ENCODE peak calls at places on chromosomes 5 and 9, in seven cellular contexts. One of them, this sample, is unnamed.
A peak's percentile ranks its signal among the peaks of the same experiment; 100 is the strongest.

GRCh38 chr9:16755467-16755866 is 115.0 kb downstream of the BNC2 start:
- DNase-seq in H54: no peak
- DNase-seq in lower leg skin: no peak
- DNase-seq in NB4: no peak
- DNase-seq in spleen: no peak
- DNase-seq in A549: no peak
- DNase-seq in GM12891: no peak
- DNase-seq in this sample: no peak

GRCh38 chr9:72480931-72481330 is 40.5 kb upstream of the TMC1 start:
- DNase-seq in H54: no peak
- DNase-seq in lower leg skin: no peak
- DNase-seq in NB4: no peak
- DNase-seq in spleen: no peak
- DNase-seq in A549: peak; percentile 48
- DNase-seq in GM12891: no peak
- DNase-seq in this sample: no peak

GRCh38 chr5:96721351-96721970 is 59.3 kb downstream of the CAST start:
- DNase-seq in H54: no peak
- DNase-seq in lower leg skin: no peak
- DNase-seq in NB4: no peak
- DNase-seq in spleen: no peak
- DNase-seq in A549: no peak
- DNase-seq in GM12891: no peak
- DNase-seq in this sample: no peak

GRCh38 chr5:135832941-135833340 is 1.5 kb upstream of the SLC25A48 start:
- DNase-seq in H54: no peak
- DNase-seq in lower leg skin: no peak
- DNase-seq in NB4: no peak
- DNase-seq in spleen: peak; percentile 54
- DNase-seq in A549: no peak
- DNase-seq in GM12891: no peak
- DNase-seq in this sample: no peak

GRCh38 chr5:129899454-129899853 is 4.8 kb upstream of the CHSY3 start:
- DNase-seq in H54: no peak
- DNase-seq in lower leg skin: no peak
- DNase-seq in NB4: no peak
- DNase-seq in spleen: no peak
- DNase-seq in A549: peak; percentile 19
- DNase-seq in GM12891: no peak
- DNase-seq in this sample: no peak

GRCh38 chr9:73073337-73074175 is 78.1 kb upstream of the ANXA1 start:
- DNase-seq in H54: no peak
- DNase-seq in lower leg skin: no peak
- DNase-seq in NB4: no peak
- DNase-seq in spleen: no peak
- DNase-seq in A549: peak; percentile 91
- DNase-seq in GM12891: no peak
- DNase-seq in this sample: no peak

GRCh38 chr9:87193925-87194380 is 246.6 kb upstream of the GAS1 start:
- DNase-seq in H54: no peak
- DNase-seq in lower leg skin: no peak
- DNase-seq in NB4: no peak
- DNase-seq in spleen: no peak
- DNase-seq in A549: no peak
- DNase-seq in GM12891: no peak
- DNase-seq in this sample: no peak

GRCh38 chr5:14816999-14817761 is 54.4 kb downstream of the ANKH start:
- DNase-seq in H54: peak; percentile 69
- DNase-seq in lower leg skin: peak; percentile 58
- DNase-seq in NB4: no peak
- DNase-seq in spleen: no peak
- DNase-seq in A549: no peak
- DNase-seq in GM12891: no peak
- DNase-seq in this sample: no peak

GRCh38 chr9:69606089-69606488 is 66.1 kb downstream of the APBA1 start:
- DNase-seq in H54: no peak
- DNase-seq in lower leg skin: no peak
- DNase-seq in NB4: no peak
- DNase-seq in spleen: no peak
- DNase-seq in A549: no peak
- DNase-seq in GM12891: no peak
- DNase-seq in this sample: no peak

GRCh38 chr5:145887976-145888574 is 15.3 kb upstream of the GRXCR2 start:
- DNase-seq in H54: peak; percentile 32
- DNase-seq in lower leg skin: no peak
- DNase-seq in NB4: peak; percentile 48
- DNase-seq in spleen: no peak
- DNase-seq in A549: peak; percentile 53
- DNase-seq in GM12891: no peak
- DNase-seq in this sample: no peak

GRCh38 chr5:95590880-95591279 is 29.0 kb upstream of the GPR150 start:
- DNase-seq in H54: no peak
- DNase-seq in lower leg skin: no peak
- DNase-seq in NB4: peak; percentile 62
- DNase-seq in spleen: no peak
- DNase-seq in A549: no peak
- DNase-seq in GM12891: no peak
- DNase-seq in this sample: no peak

GRCh38 chr5:178068293-178068692 is 45.0 kb upstream of the N4BP3 start:
- DNase-seq in H54: no peak
- DNase-seq in lower leg skin: no peak
- DNase-seq in NB4: no peak
- DNase-seq in spleen: peak; percentile 63
- DNase-seq in A549: no peak
- DNase-seq in GM12891: no peak
- DNase-seq in this sample: no peak

GRCh38 chr9:123928471-123929176 is 1.3 kb downstream of the DENND1A start:
- DNase-seq in H54: no peak
- DNase-seq in lower leg skin: no peak
- DNase-seq in NB4: peak; percentile 46
- DNase-seq in spleen: no peak
- DNase-seq in A549: no peak
- DNase-seq in GM12891: no peak
- DNase-seq in this sample: no peak

GRCh38 chr9:123927625-123928308 is 2.2 kb downstream of the DENND1A start:
- DNase-seq in H54: peak; percentile 50
- DNase-seq in lower leg skin: no peak
- DNase-seq in NB4: peak; percentile 84
- DNase-seq in spleen: no peak
- DNase-seq in A549: no peak
- DNase-seq in GM12891: no peak
- DNase-seq in this sample: no peak

GRCh38 chr9:123926986-123927385 is 2.9 kb downstream of the DENND1A start:
- DNase-seq in H54: no peak
- DNase-seq in lower leg skin: no peak
- DNase-seq in NB4: no peak
- DNase-seq in spleen: no peak
- DNase-seq in A549: no peak
- DNase-seq in GM12891: no peak
- DNase-seq in this sample: no peak

GRCh38 chr9:123929177-123929869 is 603 bp downstream of the DENND1A start:
- DNase-seq in H54: peak; percentile 46
- DNase-seq in lower leg skin: no peak
- DNase-seq in NB4: peak; percentile 42
- DNase-seq in spleen: no peak
- DNase-seq in A549: no peak
- DNase-seq in GM12891: no peak
- DNase-seq in this sample: no peak

DNA sequence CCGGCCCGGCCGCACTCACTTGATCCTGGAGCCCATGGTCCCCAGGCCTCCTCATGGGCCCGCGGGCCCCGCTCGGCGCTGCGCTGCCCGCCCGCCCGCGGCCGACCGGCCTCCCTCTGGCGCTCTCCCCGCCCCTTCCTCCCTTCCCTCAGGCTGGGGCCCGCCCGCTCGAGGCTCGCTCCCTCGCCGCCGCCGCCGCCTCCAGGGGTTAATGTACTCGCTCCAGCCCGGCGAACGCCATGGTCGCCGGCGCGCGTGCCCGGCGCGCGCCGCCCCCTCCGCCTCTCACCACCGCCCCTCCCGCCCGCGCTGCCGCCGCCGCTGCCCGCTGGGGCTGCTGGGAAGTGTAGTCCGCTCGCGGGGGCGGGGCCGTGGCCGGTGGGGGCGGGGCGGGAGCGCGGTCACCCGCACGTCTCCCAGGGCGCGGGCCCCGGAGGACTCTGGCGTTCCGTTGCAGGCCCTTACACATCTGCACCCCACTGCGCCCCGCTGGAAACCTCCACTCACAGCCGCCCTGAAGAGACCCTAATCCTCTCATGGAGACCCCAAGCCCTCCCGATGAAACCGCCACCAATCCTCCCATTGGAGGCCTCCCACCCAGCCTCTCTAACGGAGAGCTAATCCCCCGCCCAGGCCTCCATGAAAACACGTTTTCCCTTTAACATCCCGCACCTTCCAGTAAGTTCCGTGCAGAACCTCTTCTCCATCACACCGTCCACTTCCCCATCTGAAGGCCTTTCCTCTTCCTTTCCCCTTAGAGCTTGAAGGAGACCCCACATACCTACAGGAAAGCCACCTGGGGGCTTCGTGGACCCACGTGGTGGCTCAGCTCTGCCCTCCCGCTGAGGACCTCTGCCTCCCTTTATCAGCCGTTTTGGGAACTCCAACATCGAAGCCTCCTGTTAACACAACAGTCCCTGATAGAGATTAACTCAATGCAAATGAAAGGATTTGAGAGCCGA is at the start of gene DENND1A:
- DNase-seq in H54: peak; percentile 98
- DNase-seq in lower leg skin: peak; percentile 78
- DNase-seq in NB4: peak; percentile 94
- DNase-seq in spleen: peak; percentile 98
- DNase-seq in A549: peak; percentile 85
- DNase-seq in GM12891: peak; percentile 96
- DNase-seq in this sample: peak; percentile 57
- TF ChIP-seq POLR2A in H54: peak; percentile 66
- TF ChIP-seq POLR2A in lower leg skin: no peak
- TF ChIP-seq POLR2A in NB4: peak; percentile 34
- TF ChIP-seq POLR2A in spleen: no peak
- TF ChIP-seq POLR2A in A549: peak; percentile 60
- TF ChIP-seq POLR2A in GM12891: no peak
- TF ChIP-seq POLR2A in this sample: peak; percentile 48

DNA sequence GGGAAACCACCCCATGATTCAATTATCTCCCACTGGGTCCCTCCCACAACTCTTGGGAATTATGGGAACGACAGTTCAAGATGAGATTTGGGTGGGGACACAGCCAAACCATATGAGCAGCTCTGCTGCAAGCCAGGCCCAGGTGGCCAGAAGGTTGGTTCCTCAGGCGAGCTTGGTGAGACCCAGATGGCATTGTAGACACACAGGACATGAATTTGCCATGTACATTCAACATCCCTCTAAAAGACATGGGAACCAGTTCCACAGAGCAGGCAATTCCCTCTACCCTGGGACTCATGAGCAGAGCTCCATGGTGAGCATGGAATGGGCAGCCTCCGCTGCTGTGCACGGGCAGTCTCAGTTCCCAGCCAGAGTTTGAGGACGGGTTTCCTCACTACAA is 53.3 kb downstream of the NSUN2 start:
- DNase-seq in H54: no peak
- DNase-seq in lower leg skin: no peak
- DNase-seq in NB4: no peak
- DNase-seq in spleen: no peak
- DNase-seq in A549: no peak
- DNase-seq in GM12891: no peak
- DNase-seq in this sample: no peak
- TF ChIP-seq POLR2A in H54: no peak
- TF ChIP-seq POLR2A in lower leg skin: no peak
- TF ChIP-seq POLR2A in NB4: no peak
- TF ChIP-seq POLR2A in spleen: no peak
- TF ChIP-seq POLR2A in A549: no peak
- TF ChIP-seq POLR2A in GM12891: no peak
- TF ChIP-seq POLR2A in this sample: no peak

GRCh38 chr5:112160652-112161391 is 258.3 kb downstream of the EPB41L4A start:
- DNase-seq in H54: peak; percentile 71
- DNase-seq in lower leg skin: peak; percentile 89
- DNase-seq in NB4: peak; percentile 92
- DNase-seq in spleen: peak; percentile 98
- DNase-seq in A549: peak; percentile 91
- DNase-seq in GM12891: peak; percentile 63
- DNase-seq in this sample: peak; percentile 66
- TF ChIP-seq POLR2A in H54: peak; percentile 92
- TF ChIP-seq POLR2A in lower leg skin: no peak
- TF ChIP-seq POLR2A in NB4: peak; percentile 96
- TF ChIP-seq POLR2A in spleen: no peak
- TF ChIP-seq POLR2A in A549: peak; percentile 95
- TF ChIP-seq POLR2A in GM12891: peak; percentile 98
- TF ChIP-seq POLR2A in this sample: no peak

GRCh38 chr5:102755691-102756371 is 726 bp downstream of the PAM start:
- DNase-seq in H54: peak; percentile 72
- DNase-seq in lower leg skin: peak; percentile 67
- DNase-seq in NB4: peak; percentile 74
- DNase-seq in spleen: peak; percentile 89
- DNase-seq in A549: peak; percentile 50
- DNase-seq in GM12891: no peak
- DNase-seq in this sample: no peak
- TF ChIP-seq POLR2A in H54: peak; percentile 13
- TF ChIP-seq POLR2A in lower leg skin: no peak
- TF ChIP-seq POLR2A in NB4: no peak
- TF ChIP-seq POLR2A in spleen: no peak
- TF ChIP-seq POLR2A in A549: no peak
- TF ChIP-seq POLR2A in GM12891: peak; percentile 37
- TF ChIP-seq POLR2A in this sample: no peak

DNA sequence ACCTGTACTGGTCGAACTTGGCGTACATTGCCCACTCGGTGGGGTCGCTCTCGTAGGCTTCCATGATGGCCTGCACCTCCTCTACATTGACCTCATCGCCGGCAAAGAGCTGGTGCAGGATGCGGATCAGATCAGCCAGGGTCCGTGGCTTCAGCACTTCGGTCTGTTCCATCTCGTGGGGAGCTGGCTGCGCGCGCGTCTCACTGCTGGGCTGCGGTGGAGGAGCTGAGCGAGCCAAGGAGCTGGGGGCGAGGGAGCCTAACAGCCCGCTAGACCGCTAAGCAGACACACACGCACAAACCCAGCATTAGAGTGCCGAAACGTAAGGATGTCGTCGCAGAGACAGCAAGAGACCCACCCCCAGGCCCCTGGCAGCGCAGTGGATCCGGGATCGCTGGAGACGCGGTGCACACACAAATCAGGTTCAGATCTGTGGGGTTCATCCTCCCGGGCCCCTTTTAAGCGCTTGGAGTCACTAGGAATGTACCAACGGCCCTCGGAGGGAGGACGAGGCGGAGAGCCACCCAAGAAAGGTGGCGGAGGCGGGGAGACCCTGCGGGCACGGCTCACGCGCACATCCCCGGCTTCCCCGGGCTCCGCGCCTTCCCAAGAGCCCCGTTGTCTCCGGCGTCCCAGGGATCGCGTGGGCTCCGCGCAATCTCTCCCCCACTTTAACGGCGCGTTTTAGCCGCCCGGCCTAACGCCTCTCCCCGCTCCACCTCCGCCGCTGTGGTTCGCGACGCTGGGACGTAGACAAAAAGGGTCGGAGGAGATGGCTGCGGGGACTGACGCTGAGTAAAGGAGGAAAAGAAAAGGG is at the start of gene CDO1:
- DNase-seq in H54: no peak
- DNase-seq in lower leg skin: peak; percentile 21
- DNase-seq in NB4: no peak
- DNase-seq in spleen: peak; percentile 79
- DNase-seq in A549: no peak
- DNase-seq in GM12891: peak; percentile 28
- DNase-seq in this sample: no peak
- TF ChIP-seq POLR2A in H54: no peak
- TF ChIP-seq POLR2A in lower leg skin: no peak
- TF ChIP-seq POLR2A in NB4: no peak
- TF ChIP-seq POLR2A in spleen: no peak
- TF ChIP-seq POLR2A in A549: no peak
- TF ChIP-seq POLR2A in GM12891: no peak
- TF ChIP-seq POLR2A in this sample: no peak